ENCODE peak calls at places on chromosomes 1 and 21, in ten cellular contexts. One of them, this sample, is unnamed. For H3K27me3 and H3K36me3, the result is how much of the 10 kb centered on the place peaks cover.

GRCh38 chr1:39395357-39395831 is 96.0 kb upstream of the BMP8A start:
- DNase-seq in pancreas: peak
- DNase-seq in body of pancreas: peak
- DNase-seq in bronchial epithelial cell: peak
- DNase-seq in H7: no peak
- DNase-seq in A673: peak
- DNase-seq in upper lobe of left lung: no peak
- DNase-seq in CD4-positive, alpha-beta memory T cell: no peak
- DNase-seq in aorta: no peak
- DNase-seq in spleen: no peak
- DNase-seq in this sample: no peak

GRCh38 chr1:62364726-62365125 is 45.5 kb upstream of the KANK4 start:
- DNase-seq in pancreas: no peak
- DNase-seq in body of pancreas: no peak
- DNase-seq in bronchial epithelial cell: peak
- DNase-seq in H7: no peak
- DNase-seq in A673: no peak
- DNase-seq in upper lobe of left lung: no peak
- DNase-seq in CD4-positive, alpha-beta memory T cell: no peak
- DNase-seq in aorta: no peak
- DNase-seq in spleen: no peak
- DNase-seq in this sample: no peak

GRCh38 chr1:162873671-162874666 is 13.0 kb upstream of the CCDC190 start:
- DNase-seq in pancreas: no peak
- DNase-seq in body of pancreas: peak
- DNase-seq in bronchial epithelial cell: peak
- DNase-seq in H7: no peak
- DNase-seq in A673: no peak
- DNase-seq in upper lobe of left lung: no peak
- DNase-seq in CD4-positive, alpha-beta memory T cell: no peak
- DNase-seq in aorta: no peak
- DNase-seq in spleen: no peak
- DNase-seq in this sample: no peak

GRCh38 chr21:16624468-16625102 is 888.3 kb upstream of the CXADR start:
- DNase-seq in pancreas: no peak
- DNase-seq in body of pancreas: no peak
- DNase-seq in bronchial epithelial cell: no peak
- DNase-seq in H7: no peak
- DNase-seq in A673: peak
- DNase-seq in upper lobe of left lung: no peak
- DNase-seq in CD4-positive, alpha-beta memory T cell: no peak
- DNase-seq in aorta: no peak
- DNase-seq in spleen: no peak
- DNase-seq in this sample: no peak

GRCh38 chr1:66397192-66397591 is 136.8 kb upstream of the SGIP1 start:
- DNase-seq in pancreas: no peak
- DNase-seq in body of pancreas: no peak
- DNase-seq in bronchial epithelial cell: no peak
- DNase-seq in H7: no peak
- DNase-seq in A673: no peak
- DNase-seq in upper lobe of left lung: no peak
- DNase-seq in CD4-positive, alpha-beta memory T cell: no peak
- DNase-seq in aorta: no peak
- DNase-seq in spleen: no peak
- DNase-seq in this sample: no peak

GRCh38 chr1:87718241-87718950 is 389.7 kb downstream of the LMO4 start:
- DNase-seq in pancreas: no peak
- DNase-seq in body of pancreas: no peak
- DNase-seq in bronchial epithelial cell: peak
- DNase-seq in H7: no peak
- DNase-seq in A673: peak
- DNase-seq in upper lobe of left lung: no peak
- DNase-seq in CD4-positive, alpha-beta memory T cell: no peak
- DNase-seq in aorta: no peak
- DNase-seq in spleen: no peak
- DNase-seq in this sample: no peak

GRCh38 chr1:71948561-71948960 is 333.8 kb downstream of the NEGR1 start:
- DNase-seq in pancreas: no peak
- DNase-seq in body of pancreas: no peak
- DNase-seq in bronchial epithelial cell: no peak
- DNase-seq in H7: no peak
- DNase-seq in A673: no peak
- DNase-seq in upper lobe of left lung: no peak
- DNase-seq in CD4-positive, alpha-beta memory T cell: no peak
- DNase-seq in aorta: no peak
- DNase-seq in spleen: no peak
- DNase-seq in this sample: no peak

GRCh38 chr1:182278144-182279054 is 113.2 kb downstream of the GLUL start:
- DNase-seq in pancreas: no peak
- DNase-seq in body of pancreas: no peak
- DNase-seq in bronchial epithelial cell: no peak
- DNase-seq in H7: no peak
- DNase-seq in A673: no peak
- DNase-seq in upper lobe of left lung: peak
- DNase-seq in CD4-positive, alpha-beta memory T cell: no peak
- DNase-seq in aorta: no peak
- DNase-seq in spleen: no peak
- DNase-seq in this sample: no peak

GRCh38 chr1:14724234-14724633 is 125.7 kb downstream of the KAZN start:
- DNase-seq in pancreas: no peak
- DNase-seq in body of pancreas: no peak
- DNase-seq in bronchial epithelial cell: peak
- DNase-seq in H7: no peak
- DNase-seq in A673: no peak
- DNase-seq in upper lobe of left lung: no peak
- DNase-seq in CD4-positive, alpha-beta memory T cell: no peak
- DNase-seq in aorta: no peak
- DNase-seq in spleen: no peak
- DNase-seq in this sample: no peak

GRCh38 chr1:223835754-223836153 is 10.0 kb downstream of the TP53BP2 start:
- DNase-seq in pancreas: no peak
- DNase-seq in body of pancreas: no peak
- DNase-seq in bronchial epithelial cell: no peak
- DNase-seq in H7: no peak
- DNase-seq in A673: no peak
- DNase-seq in upper lobe of left lung: no peak
- DNase-seq in CD4-positive, alpha-beta memory T cell: no peak
- DNase-seq in aorta: no peak
- DNase-seq in spleen: no peak
- DNase-seq in this sample: no peak
- H3K27me3 ChIP-seq in pancreas: under half
- H3K27me3 ChIP-seq in body of pancreas: under half
- H3K27me3 ChIP-seq in bronchial epithelial cell: under half
- H3K27me3 ChIP-seq in H7: under half
- H3K27me3 ChIP-seq in A673: under half
- H3K27me3 ChIP-seq in upper lobe of left lung: under half
- H3K27me3 ChIP-seq in CD4-positive, alpha-beta memory T cell: under half
- H3K27me3 ChIP-seq in aorta: under half
- H3K27me3 ChIP-seq in spleen: under half
- H3K27me3 ChIP-seq in this sample: under half

GRCh38 chr1:202644219-202645096 is 65.8 kb downstream of the SYT2 start:
- DNase-seq in pancreas: no peak
- DNase-seq in body of pancreas: no peak
- DNase-seq in bronchial epithelial cell: no peak
- DNase-seq in H7: peak
- DNase-seq in A673: no peak
- DNase-seq in upper lobe of left lung: no peak
- DNase-seq in CD4-positive, alpha-beta memory T cell: no peak
- DNase-seq in aorta: no peak
- DNase-seq in spleen: no peak
- DNase-seq in this sample: no peak

GRCh38 chr1:202645097-202645476 is 65.2 kb downstream of the SYT2 start:
- DNase-seq in pancreas: no peak
- DNase-seq in body of pancreas: no peak
- DNase-seq in bronchial epithelial cell: no peak
- DNase-seq in H7: no peak
- DNase-seq in A673: no peak
- DNase-seq in upper lobe of left lung: no peak
- DNase-seq in CD4-positive, alpha-beta memory T cell: no peak
- DNase-seq in aorta: no peak
- DNase-seq in spleen: no peak
- DNase-seq in this sample: no peak

GRCh38 chr1:202642212-202642611 is 68.0 kb downstream of the SYT2 start:
- DNase-seq in pancreas: no peak
- DNase-seq in body of pancreas: no peak
- DNase-seq in bronchial epithelial cell: no peak
- DNase-seq in H7: no peak
- DNase-seq in A673: no peak
- DNase-seq in upper lobe of left lung: no peak
- DNase-seq in CD4-positive, alpha-beta memory T cell: no peak
- DNase-seq in aorta: no peak
- DNase-seq in spleen: no peak
- DNase-seq in this sample: no peak

GRCh38 chr1:202643397-202644218 is 66.6 kb downstream of the SYT2 start:
- DNase-seq in pancreas: no peak
- DNase-seq in body of pancreas: no peak
- DNase-seq in bronchial epithelial cell: no peak
- DNase-seq in H7: peak
- DNase-seq in A673: no peak
- DNase-seq in upper lobe of left lung: no peak
- DNase-seq in CD4-positive, alpha-beta memory T cell: peak
- DNase-seq in aorta: no peak
- DNase-seq in spleen: no peak
- DNase-seq in this sample: no peak

GRCh38 chr1:202642619-202643291 is 67.5 kb downstream of the SYT2 start:
- DNase-seq in pancreas: no peak
- DNase-seq in body of pancreas: no peak
- DNase-seq in bronchial epithelial cell: no peak
- DNase-seq in H7: peak
- DNase-seq in A673: no peak
- DNase-seq in upper lobe of left lung: no peak
- DNase-seq in CD4-positive, alpha-beta memory T cell: no peak
- DNase-seq in aorta: no peak
- DNase-seq in spleen: no peak
- DNase-seq in this sample: no peak
- H3K4me3 ChIP-seq in pancreas: no peak
- H3K4me3 ChIP-seq in body of pancreas: no peak
- H3K4me3 ChIP-seq in bronchial epithelial cell: no peak
- H3K4me3 ChIP-seq in H7: peak
- H3K4me3 ChIP-seq in A673: peak
- H3K4me3 ChIP-seq in upper lobe of left lung: peak
- H3K4me3 ChIP-seq in CD4-positive, alpha-beta memory T cell: peak
- H3K4me3 ChIP-seq in aorta: peak
- H3K4me3 ChIP-seq in spleen: peak
- H3K4me3 ChIP-seq in this sample: peak

DNA sequence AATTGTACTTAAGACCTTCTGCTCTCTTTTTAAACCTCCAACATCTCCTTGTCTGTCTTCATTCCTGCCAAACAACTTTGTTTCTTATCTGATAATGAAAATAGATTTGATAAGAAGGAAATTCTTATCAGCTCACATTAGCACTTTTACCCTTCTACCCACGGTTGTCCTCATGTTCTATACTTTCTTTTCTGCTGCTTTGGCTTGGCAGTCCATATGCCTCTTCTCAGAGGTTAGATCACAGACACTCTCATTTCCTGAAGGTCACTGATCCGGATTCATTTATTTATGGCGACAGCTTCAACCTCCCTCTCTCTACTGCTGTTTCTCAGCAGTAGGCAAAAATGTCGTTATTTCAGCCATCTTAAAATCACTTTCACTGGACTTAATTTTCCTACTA is 2015.8 kb downstream of the NCAM2 start:
- DNase-seq in pancreas: no peak
- DNase-seq in body of pancreas: no peak
- DNase-seq in bronchial epithelial cell: no peak
- DNase-seq in H7: no peak
- DNase-seq in A673: no peak
- DNase-seq in upper lobe of left lung: no peak
- DNase-seq in CD4-positive, alpha-beta memory T cell: no peak
- DNase-seq in aorta: no peak
- DNase-seq in spleen: no peak
- DNase-seq in this sample: no peak
- H3K36me3 ChIP-seq in pancreas: under half
- H3K36me3 ChIP-seq in body of pancreas: under half
- H3K36me3 ChIP-seq in bronchial epithelial cell: under half
- H3K36me3 ChIP-seq in H7: under half
- H3K36me3 ChIP-seq in A673: under half
- H3K36me3 ChIP-seq in upper lobe of left lung: under half
- H3K36me3 ChIP-seq in CD4-positive, alpha-beta memory T cell: under half
- H3K36me3 ChIP-seq in aorta: under half
- H3K36me3 ChIP-seq in spleen: under half
- H3K36me3 ChIP-seq in this sample: under half

GRCh38 chr1:47219590-47220220 is 12.3 kb downstream of the TAL1 start:
- DNase-seq in pancreas: no peak
- DNase-seq in body of pancreas: no peak
- DNase-seq in bronchial epithelial cell: no peak
- DNase-seq in H7: no peak
- DNase-seq in A673: no peak
- DNase-seq in upper lobe of left lung: no peak
- DNase-seq in CD4-positive, alpha-beta memory T cell: no peak
- DNase-seq in aorta: no peak
- DNase-seq in spleen: peak
- DNase-seq in this sample: no peak

GRCh38 chr1:47223921-47224675 is 7.9 kb downstream of the TAL1 start:
- DNase-seq in pancreas: no peak
- DNase-seq in body of pancreas: no peak
- DNase-seq in bronchial epithelial cell: no peak
- DNase-seq in H7: peak
- DNase-seq in A673: no peak
- DNase-seq in upper lobe of left lung: no peak
- DNase-seq in CD4-positive, alpha-beta memory T cell: no peak
- DNase-seq in aorta: no peak
- DNase-seq in spleen: no peak
- DNase-seq in this sample: no peak

GRCh38 chr1:47224676-47225399 is 7.2 kb downstream of the TAL1 start:
- DNase-seq in pancreas: no peak
- DNase-seq in body of pancreas: no peak
- DNase-seq in bronchial epithelial cell: no peak
- DNase-seq in H7: no peak
- DNase-seq in A673: no peak
- DNase-seq in upper lobe of left lung: no peak
- DNase-seq in CD4-positive, alpha-beta memory T cell: no peak
- DNase-seq in aorta: no peak
- DNase-seq in spleen: no peak
- DNase-seq in this sample: no peak

GRCh38 chr1:47223174-47223920 is 8.7 kb downstream of the TAL1 start:
- DNase-seq in pancreas: no peak
- DNase-seq in body of pancreas: no peak
- DNase-seq in bronchial epithelial cell: no peak
- DNase-seq in H7: no peak
- DNase-seq in A673: no peak
- DNase-seq in upper lobe of left lung: no peak
- DNase-seq in CD4-positive, alpha-beta memory T cell: no peak
- DNase-seq in aorta: no peak
- DNase-seq in spleen: no peak
- DNase-seq in this sample: no peak

DNA sequence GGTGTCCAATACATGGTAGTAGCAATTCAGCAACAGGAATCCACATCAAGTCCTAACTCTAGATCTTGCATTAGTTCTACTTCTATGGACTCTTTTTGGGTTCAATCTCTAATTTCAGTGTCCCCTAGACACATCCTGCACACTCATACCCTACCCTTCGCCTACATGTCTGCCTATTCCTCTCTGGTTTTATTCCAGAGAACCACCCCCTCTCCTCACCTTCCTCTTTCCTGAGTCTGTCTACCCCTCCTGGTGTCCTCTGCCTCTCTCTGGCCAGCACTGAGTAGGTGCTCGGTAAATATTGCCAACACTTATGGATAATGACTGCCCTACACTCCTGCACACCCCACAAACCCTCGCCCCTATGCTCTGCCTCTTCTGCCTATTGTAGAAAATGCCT is 9.5 kb downstream of the TAL1 start:
- DNase-seq in pancreas: no peak
- DNase-seq in body of pancreas: no peak
- DNase-seq in bronchial epithelial cell: no peak
- DNase-seq in H7: no peak
- DNase-seq in A673: no peak
- DNase-seq in upper lobe of left lung: no peak
- DNase-seq in CD4-positive, alpha-beta memory T cell: no peak
- DNase-seq in aorta: no peak
- DNase-seq in spleen: no peak
- DNase-seq in this sample: no peak
- H3K27me3 ChIP-seq in pancreas: under half
- H3K27me3 ChIP-seq in body of pancreas: under half
- H3K27me3 ChIP-seq in bronchial epithelial cell: under half
- H3K27me3 ChIP-seq in H7: half or more
- H3K27me3 ChIP-seq in A673: half or more
- H3K27me3 ChIP-seq in upper lobe of left lung: under half
- H3K27me3 ChIP-seq in CD4-positive, alpha-beta memory T cell: under half
- H3K27me3 ChIP-seq in aorta: under half
- H3K27me3 ChIP-seq in spleen: under half
- H3K27me3 ChIP-seq in this sample: under half

This sample was measured in heart left ventricle.